ENCODE peak calls at places on chromosomes 3 and 15, in five cellular contexts. F is activated CD8-positive, alpha-beta memory T cell treated with anti-CD3 and anti-CD28 coated beads for 1 hour; W is C1 segment of cervical spinal cord; H is left cardiac atrium; X is T-helper 1 cell. P is an unnamed sample.

GRCh38 chr3:55409802-55410201 is 77.3 kb downstream of the WNT5A start:
- DNase-seq in W (no peak), F (no peak), H (no peak), X (no peak), P (no peak)

GRCh38 chr3:197746801-197747237 is 2.9 kb upstream of the FYTTD1 start:
- DNase-seq in H (peak), W (no peak), F (no peak), X (no peak), P (no peak)

GRCh38 chr3:102255736-102256135 is 179.1 kb upstream of the ZPLD1 start:
- DNase-seq in H (no peak), X (no peak), F (no peak), W (no peak), P (no peak)

GRCh38 chr15:94265009-94265408 is 33.6 kb downstream of the MCTP2 start:
- DNase-seq in W (no peak), X (no peak), H (no peak), F (no peak), P (no peak)

GRCh38 chr3:19457449-19457848 is 309.1 kb downstream of the KCNH8 start:
- DNase-seq in X (no peak), W (no peak), H (no peak), F (no peak), P (no peak)

GRCh38 chr3:69326821-69327433 is 59.0 kb downstream of the FRMD4B start:
- DNase-seq in H (no peak), X (peak), F (no peak), W (no peak), P (peak)

GRCh38 chr15:61309236-61310016 is 80.3 kb upstream of the RORA start:
- DNase-seq in W (no peak), X (no peak), H (no peak), F (no peak), P (no peak)

GRCh38 chr15:64915518-64916227 is 4.0 kb downstream of the ANKDD1A start:
- DNase-seq in X (no peak), W (no peak), H (no peak), F (no peak), P (no peak)

GRCh38 chr3:29128004-29128403 is 152.9 kb upstream of the RBMS3 start:
- DNase-seq in H (no peak), F (no peak), W (no peak), X (no peak), P (no peak)

P was measured in CD4-positive, CD25-positive, alpha-beta regulatory T cell.